ENCODE peak calls at places on chromosomes 12 and 14, in nine cellular contexts. G is GM23248; Y is Karpas-422; N is colonic mucosa; P is neural progenitor cell; K is CD8-positive, alpha-beta T cell; D is ovary; X is vagina; T is uterus. S is an unnamed sample.

GRCh38 chr14:71583246-71583645 is 349.0 kb upstream of the RGS6 start:
- DNase-seq in G (peak; percentile 23), Y (no peak), N (no peak), P (no peak), K (no peak), D (no peak), X (no peak), T (no peak), S (no peak)

GRCh38 chr12:24947541-24948451 is 1.1 kb downstream of the BCAT1 start:
- DNase-seq in G (peak; percentile 20), Y (peak; percentile 64), N (no peak), P (peak; percentile 40), K (no peak), D (no peak), X (no peak), T (no peak), S (no peak)

GRCh38 chr12:111355181-111355925 is 13.5 kb downstream of the PHETA1 start:
- DNase-seq in G (no peak), Y (peak; percentile 54), N (no peak), P (no peak), K (no peak), D (no peak), X (no peak), T (no peak), S (no peak)

GRCh38 chr12:104998423-104999346 is 12.6 kb downstream of the NOPCHAP1 start:
- DNase-seq in G (no peak), Y (no peak), N (peak; percentile 76), P (no peak), K (no peak), D (no peak), X (no peak), T (no peak), S (no peak)

GRCh38 chr14:99035712-99036593 is 236.0 kb downstream of the BCL11B start:
- DNase-seq in G (peak; percentile 99), Y (no peak), N (peak; percentile 67), P (peak; percentile 86), K (no peak), D (peak; percentile 80), X (no peak), T (peak; percentile 74), S (no peak)

GRCh38 chr14:81400852-81401251 is 728 bp upstream of the STON2 start:
- DNase-seq in G (peak; percentile 100), Y (no peak), N (peak; percentile 70), P (peak; percentile 43), K (no peak), D (no peak), X (no peak), T (peak; percentile 41), S (no peak)

GRCh38 chr14:79373451-79373850 is 837.9 kb downstream of the DIO2 start:
- DNase-seq in G (no peak), Y (no peak), N (no peak), P (no peak), K (no peak), D (no peak), X (no peak), T (no peak), S (no peak)

GRCh38 chr12:54036620-54037359 is 3.9 kb downstream of the HOXC5 start:
- DNase-seq in G (peak; percentile 89), Y (no peak), N (no peak), P (no peak), K (no peak), D (no peak), X (no peak), T (no peak), S (no peak)

GRCh38 chr14:69318901-69319475 is 59.0 kb downstream of the GALNT16 start:
- DNase-seq in G (no peak), Y (no peak), N (no peak), P (no peak), K (no peak), D (no peak), X (no peak), T (peak; percentile 6), S (no peak)

GRCh38 chr12:25929096-25929637 is 29.3 kb upstream of the RASSF8 start:
- DNase-seq in G (peak; percentile 74), Y (no peak), N (no peak), P (no peak), K (no peak), D (no peak), X (no peak), T (no peak), S (no peak)

GRCh38 chr14:95707327-95707726 is 6.6 kb downstream of the TCL1A start:
- DNase-seq in G (no peak), Y (no peak), N (no peak), P (no peak), K (no peak), D (no peak), X (no peak), T (no peak), S (no peak)

GRCh38 chr12:96334502-96334901 is 65.7 kb downstream of the CDK17 start:
- DNase-seq in G (no peak), Y (no peak), N (no peak), P (no peak), K (no peak), D (no peak), X (no peak), T (no peak), S (no peak)

GRCh38 chr12:93894391-93895095 is 217.4 kb downstream of the CRADD start:
- DNase-seq in G (peak; percentile 85), Y (no peak), N (peak; percentile 53), P (no peak), K (no peak), D (peak; percentile 74), X (no peak), T (peak; percentile 77), S (no peak)

GRCh38 chr14:58808828-58809227 is 171.1 kb downstream of the DACT1 start:
- DNase-seq in G (peak; percentile 25), Y (no peak), N (peak; percentile 31), P (no peak), K (no peak), D (peak; percentile 69), X (no peak), T (no peak), S (no peak)

GRCh38 chr12:87529386-87529785 is 499.8 kb downstream of the C12orf50 start:
- DNase-seq in G (no peak), Y (no peak), N (no peak), P (no peak), K (no peak), D (no peak), X (no peak), T (no peak), S (no peak)

DNA sequence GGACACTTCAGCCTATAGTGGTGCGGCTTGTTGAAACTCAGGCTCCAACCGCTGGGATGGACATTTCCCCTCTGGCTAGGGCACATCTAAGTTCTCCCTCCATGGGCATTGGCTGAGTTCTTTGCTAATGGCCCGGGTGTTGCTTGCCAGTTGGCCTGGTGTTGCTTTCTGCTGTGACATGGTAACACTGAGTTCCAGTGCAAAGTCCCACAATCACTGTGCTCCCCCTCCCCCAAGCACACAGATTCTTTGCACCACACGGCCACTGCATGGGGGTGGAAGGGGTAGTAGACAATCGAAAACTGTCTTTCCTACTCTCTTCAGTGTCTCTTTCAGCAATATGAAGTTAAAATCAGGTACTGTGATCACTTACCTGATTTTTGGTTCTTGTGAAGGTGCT is 308.2 kb downstream of the FUT8 start:
- DNase-seq in G (no peak), Y (no peak), N (no peak), P (no peak), K (no peak), D (no peak), X (no peak), T (no peak), S (no peak)
- H3K9me3 ChIP-seq in G (no peaks in the 10 kb centered on the region), Y (peaks cover 6% of the 10 kb centered on the region), N (no peaks in the 10 kb centered on the region), P (peaks cover 22% of the 10 kb centered on the region), K (no peaks in the 10 kb centered on the region), D (no peaks in the 10 kb centered on the region), X (no peaks in the 10 kb centered on the region), T (no peaks in the 10 kb centered on the region), S (no peaks in the 10 kb centered on the region)

DNA sequence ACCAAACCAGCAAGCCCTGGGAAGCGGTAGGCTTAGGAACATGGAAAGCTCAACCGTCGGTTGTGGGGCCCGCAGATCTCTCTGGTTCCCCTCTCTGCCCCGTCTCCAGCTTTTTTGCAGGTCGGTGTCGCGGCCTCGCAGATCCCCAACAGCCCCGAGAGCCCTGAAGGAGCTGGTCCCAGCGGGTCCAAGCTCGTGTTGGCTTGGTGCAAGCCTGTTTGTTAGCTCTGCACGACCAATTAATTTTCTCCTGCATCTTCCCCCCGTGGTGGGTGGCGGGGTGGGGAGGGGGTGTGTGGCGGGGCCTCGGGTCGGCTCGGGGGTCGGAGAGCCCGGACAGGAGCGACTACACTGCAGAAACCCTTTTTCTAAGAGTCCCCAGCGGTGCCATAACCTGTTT is 449 bp upstream of the SLC24A4 start:
- DNase-seq in G (no peak), Y (no peak), N (no peak), P (peak; percentile 34), K (no peak), D (no peak), X (no peak), T (no peak), S (no peak)
- H3K27me3 ChIP-seq in G (peaks cover 82% of the 10 kb centered on the region), Y (no peaks in the 10 kb centered on the region), N (peaks cover 30% of the 10 kb centered on the region), P (peaks cover 89% of the 10 kb centered on the region), K (peaks cover 3% of the 10 kb centered on the region), D (no peaks in the 10 kb centered on the region), X (no peaks in the 10 kb centered on the region), T (no peaks in the 10 kb centered on the region), S (peaks cover 42% of the 10 kb centered on the region)

GRCh38 chr12:126067930-126068329 is 1002.7 kb downstream of the AACS start:
- DNase-seq in G (no peak), Y (no peak), N (no peak), P (no peak), K (no peak), D (no peak), X (no peak), T (no peak), S (no peak)

GRCh38 chr12:126069549-126070165 is 1004.4 kb downstream of the AACS start:
- DNase-seq in G (peak; percentile 32), Y (peak; percentile 91), N (peak; percentile 57), P (peak; percentile 85), K (no peak), D (no peak), X (no peak), T (no peak), S (no peak)

GRCh38 chr12:126064028-126064427 is 998.8 kb downstream of the AACS start:
- DNase-seq in G (no peak), Y (no peak), N (no peak), P (no peak), K (no peak), D (no peak), X (no peak), T (no peak), S (no peak)
- H3K9me3 ChIP-seq in G (no peaks in the 10 kb centered on the region), Y (no peaks in the 10 kb centered on the region), N (no peaks in the 10 kb centered on the region), P (no peaks in the 10 kb centered on the region), K (no peaks in the 10 kb centered on the region), D (no peaks in the 10 kb centered on the region), X (no peaks in the 10 kb centered on the region), T (no peaks in the 10 kb centered on the region), S (no peaks in the 10 kb centered on the region)

GRCh38 chr12:114888458-114888857 is 204.5 kb upstream of the TBX3 start:
- DNase-seq in G (peak; percentile 46), Y (no peak), N (no peak), P (no peak), K (no peak), D (no peak), X (no peak), T (no peak), S (no peak)

GRCh38 chr12:114884535-114884934 is 200.6 kb upstream of the TBX3 start:
- DNase-seq in G (no peak), Y (no peak), N (no peak), P (no peak), K (no peak), D (no peak), X (no peak), T (no peak), S (no peak)

GRCh38 chr12:114885501-114885900 is 201.5 kb upstream of the TBX3 start:
- DNase-seq in G (no peak), Y (no peak), N (no peak), P (no peak), K (no peak), D (no peak), X (no peak), T (no peak), S (no peak)

GRCh38 chr12:114888928-114889327 is 205.0 kb upstream of the TBX3 start:
- DNase-seq in G (no peak), Y (no peak), N (no peak), P (no peak), K (no peak), D (no peak), X (no peak), T (no peak), S (no peak)
- H3K27me3 ChIP-seq in G (no peaks in the 10 kb centered on the region), Y (no peaks in the 10 kb centered on the region), N (no peaks in the 10 kb centered on the region), P (no peaks in the 10 kb centered on the region), K (no peaks in the 10 kb centered on the region), D (no peaks in the 10 kb centered on the region), X (no peaks in the 10 kb centered on the region), T (no peaks in the 10 kb centered on the region), S (no peaks in the 10 kb centered on the region)